ENCODE peak calls at places on chromosomes 2 and 18, in ten cellular contexts. One of them, this sample, is unnamed.

GRCh38 chr2:29397743-29398142 is 282.5 kb downstream of the CLIP4 start:
- DNase-seq in thyroid gland: peak
- DNase-seq in BJ: no peak
- DNase-seq in AG09309: no peak
- DNase-seq in foreskin fibroblast: no peak
- DNase-seq in CD8-positive, alpha-beta T cell: no peak
- DNase-seq in A549: no peak
- DNase-seq in breast epithelium: no peak
- DNase-seq in vagina: no peak
- DNase-seq in chondrocyte: no peak
- DNase-seq in this sample: no peak

GRCh38 chr2:180519276-180519675 is 461.1 kb upstream of the UBE2E3 start:
- DNase-seq in thyroid gland: no peak
- DNase-seq in BJ: no peak
- DNase-seq in AG09309: no peak
- DNase-seq in foreskin fibroblast: peak
- DNase-seq in CD8-positive, alpha-beta T cell: no peak
- DNase-seq in A549: peak
- DNase-seq in breast epithelium: no peak
- DNase-seq in vagina: no peak
- DNase-seq in chondrocyte: no peak
- DNase-seq in this sample: no peak

GRCh38 chr2:233466991-233467603 is 99.5 kb downstream of the USP40 start:
- DNase-seq in thyroid gland: peak
- DNase-seq in BJ: no peak
- DNase-seq in AG09309: no peak
- DNase-seq in foreskin fibroblast: no peak
- DNase-seq in CD8-positive, alpha-beta T cell: no peak
- DNase-seq in A549: no peak
- DNase-seq in breast epithelium: peak
- DNase-seq in vagina: no peak
- DNase-seq in chondrocyte: peak
- DNase-seq in this sample: no peak

GRCh38 chr18:28767781-28768211 is 590.9 kb upstream of the CDH2 start:
- DNase-seq in thyroid gland: no peak
- DNase-seq in BJ: peak
- DNase-seq in AG09309: peak
- DNase-seq in foreskin fibroblast: peak
- DNase-seq in CD8-positive, alpha-beta T cell: no peak
- DNase-seq in A549: no peak
- DNase-seq in breast epithelium: no peak
- DNase-seq in vagina: no peak
- DNase-seq in chondrocyte: no peak
- DNase-seq in this sample: no peak

GRCh38 chr2:203867561-203868200 is at the start of gene CTLA4:
- DNase-seq in thyroid gland: no peak
- DNase-seq in BJ: no peak
- DNase-seq in AG09309: no peak
- DNase-seq in foreskin fibroblast: peak
- DNase-seq in CD8-positive, alpha-beta T cell: no peak
- DNase-seq in A549: no peak
- DNase-seq in breast epithelium: no peak
- DNase-seq in vagina: no peak
- DNase-seq in chondrocyte: no peak
- DNase-seq in this sample: no peak

GRCh38 chr2:31127931-31128330 is 10.3 kb downstream of the GALNT14 start:
- DNase-seq in thyroid gland: no peak
- DNase-seq in BJ: no peak
- DNase-seq in AG09309: no peak
- DNase-seq in foreskin fibroblast: no peak
- DNase-seq in CD8-positive, alpha-beta T cell: no peak
- DNase-seq in A549: no peak
- DNase-seq in breast epithelium: no peak
- DNase-seq in vagina: no peak
- DNase-seq in chondrocyte: no peak
- DNase-seq in this sample: no peak

GRCh38 chr2:113120861-113121260 is 6.5 kb upstream of the IL1RN start:
- DNase-seq in thyroid gland: no peak
- DNase-seq in BJ: no peak
- DNase-seq in AG09309: no peak
- DNase-seq in foreskin fibroblast: no peak
- DNase-seq in CD8-positive, alpha-beta T cell: no peak
- DNase-seq in A549: no peak
- DNase-seq in breast epithelium: no peak
- DNase-seq in vagina: no peak
- DNase-seq in chondrocyte: no peak
- DNase-seq in this sample: no peak

GRCh38 chr2:237421542-237422047 is 7.6 kb upstream of the COL6A3 start:
- DNase-seq in thyroid gland: peak
- DNase-seq in BJ: no peak
- DNase-seq in AG09309: no peak
- DNase-seq in foreskin fibroblast: peak
- DNase-seq in CD8-positive, alpha-beta T cell: peak
- DNase-seq in A549: peak
- DNase-seq in breast epithelium: peak
- DNase-seq in vagina: peak
- DNase-seq in chondrocyte: no peak
- DNase-seq in this sample: no peak

GRCh38 chr2:41972819-41973218 is 75.0 kb upstream of the PKDCC start:
- DNase-seq in thyroid gland: no peak
- DNase-seq in BJ: no peak
- DNase-seq in AG09309: no peak
- DNase-seq in foreskin fibroblast: no peak
- DNase-seq in CD8-positive, alpha-beta T cell: no peak
- DNase-seq in A549: no peak
- DNase-seq in breast epithelium: no peak
- DNase-seq in vagina: no peak
- DNase-seq in chondrocyte: no peak
- DNase-seq in this sample: no peak

GRCh38 chr2:19349911-19350677 is 8.3 kb downstream of the OSR1 start:
- DNase-seq in thyroid gland: peak
- DNase-seq in BJ: no peak
- DNase-seq in AG09309: no peak
- DNase-seq in foreskin fibroblast: peak
- DNase-seq in CD8-positive, alpha-beta T cell: no peak
- DNase-seq in A549: peak
- DNase-seq in breast epithelium: no peak
- DNase-seq in vagina: no peak
- DNase-seq in chondrocyte: peak
- DNase-seq in this sample: no peak

GRCh38 chr2:144603334-144603733 is 83.4 kb upstream of the ZEB2 start:
- DNase-seq in thyroid gland: no peak
- DNase-seq in BJ: no peak
- DNase-seq in AG09309: no peak
- DNase-seq in foreskin fibroblast: no peak
- DNase-seq in CD8-positive, alpha-beta T cell: no peak
- DNase-seq in A549: no peak
- DNase-seq in breast epithelium: no peak
- DNase-seq in vagina: no peak
- DNase-seq in chondrocyte: no peak
- DNase-seq in this sample: no peak

GRCh38 chr18:60692277-60692676 is 319.7 kb upstream of the MC4R start:
- DNase-seq in thyroid gland: no peak
- DNase-seq in BJ: no peak
- DNase-seq in AG09309: no peak
- DNase-seq in foreskin fibroblast: no peak
- DNase-seq in CD8-positive, alpha-beta T cell: no peak
- DNase-seq in A549: no peak
- DNase-seq in breast epithelium: no peak
- DNase-seq in vagina: no peak
- DNase-seq in chondrocyte: no peak
- DNase-seq in this sample: no peak

GRCh38 chr18:41761329-41762028 is 193.6 kb upstream of the PIK3C3 start:
- DNase-seq in thyroid gland: no peak
- DNase-seq in BJ: peak
- DNase-seq in AG09309: peak
- DNase-seq in foreskin fibroblast: peak
- DNase-seq in CD8-positive, alpha-beta T cell: no peak
- DNase-seq in A549: peak
- DNase-seq in breast epithelium: no peak
- DNase-seq in vagina: no peak
- DNase-seq in chondrocyte: no peak
- DNase-seq in this sample: no peak

GRCh38 chr2:60152226-60152833 is 401.1 kb downstream of the BCL11A start:
- DNase-seq in thyroid gland: no peak
- DNase-seq in BJ: no peak
- DNase-seq in AG09309: no peak
- DNase-seq in foreskin fibroblast: peak
- DNase-seq in CD8-positive, alpha-beta T cell: no peak
- DNase-seq in A549: peak
- DNase-seq in breast epithelium: no peak
- DNase-seq in vagina: no peak
- DNase-seq in chondrocyte: no peak
- DNase-seq in this sample: no peak

GRCh38 chr2:241514986-241515737 is 6.8 kb upstream of the STK25 start:
- DNase-seq in thyroid gland: no peak
- DNase-seq in BJ: no peak
- DNase-seq in AG09309: no peak
- DNase-seq in foreskin fibroblast: peak
- DNase-seq in CD8-positive, alpha-beta T cell: no peak
- DNase-seq in A549: no peak
- DNase-seq in breast epithelium: no peak
- DNase-seq in vagina: no peak
- DNase-seq in chondrocyte: no peak
- DNase-seq in this sample: no peak

GRCh38 chr2:96102596-96103387 is 13.6 kb downstream of the ADRA2B start:
- DNase-seq in thyroid gland: peak
- DNase-seq in BJ: no peak
- DNase-seq in AG09309: no peak
- DNase-seq in foreskin fibroblast: no peak
- DNase-seq in CD8-positive, alpha-beta T cell: no peak
- DNase-seq in A549: no peak
- DNase-seq in breast epithelium: peak
- DNase-seq in vagina: no peak
- DNase-seq in chondrocyte: peak
- DNase-seq in this sample: peak

DNA sequence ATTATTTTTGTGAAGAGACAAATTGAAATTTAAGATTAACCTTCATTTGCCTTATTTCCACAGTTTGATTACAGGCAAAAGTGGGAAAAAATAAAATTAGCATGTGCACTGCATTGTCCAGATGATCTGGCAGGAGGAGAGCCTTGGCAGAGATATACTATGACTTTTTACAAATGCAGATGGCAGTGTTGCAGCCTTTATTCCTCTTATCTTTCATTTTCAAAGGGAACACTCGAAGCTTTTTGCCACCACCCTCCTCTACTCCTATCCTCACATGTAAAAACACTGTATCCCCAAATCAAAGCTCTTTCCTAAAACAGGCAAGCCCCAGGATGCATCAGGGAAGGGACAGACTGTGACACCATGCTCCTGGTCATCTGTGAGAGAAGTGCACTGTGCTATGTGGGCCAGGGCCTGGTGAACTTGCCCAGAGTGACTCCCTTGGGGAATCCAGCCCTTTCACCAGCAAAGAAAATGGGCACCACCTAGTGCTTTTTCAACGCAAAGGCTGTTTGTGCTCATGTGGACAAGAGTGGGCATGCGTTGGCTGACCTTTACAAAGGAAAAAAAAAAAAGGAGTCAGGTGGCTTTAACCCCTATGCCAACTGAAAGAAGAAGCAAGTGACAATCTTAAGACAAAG is 74.7 kb upstream of the ETAA1 start:
- DNase-seq in thyroid gland: peak
- DNase-seq in BJ: no peak
- DNase-seq in AG09309: no peak
- DNase-seq in foreskin fibroblast: peak
- DNase-seq in CD8-positive, alpha-beta T cell: no peak
- DNase-seq in A549: peak
- DNase-seq in breast epithelium: no peak
- DNase-seq in vagina: no peak
- DNase-seq in chondrocyte: no peak
- DNase-seq in this sample: no peak
- TF ChIP-seq CTCF in thyroid gland: peak
- TF ChIP-seq CTCF in BJ: peak
- TF ChIP-seq CTCF in AG09309: peak
- TF ChIP-seq CTCF in foreskin fibroblast: peak
- TF ChIP-seq CTCF in CD8-positive, alpha-beta T cell: no peak
- TF ChIP-seq CTCF in A549: peak
- TF ChIP-seq CTCF in breast epithelium: no peak
- TF ChIP-seq CTCF in vagina: no peak
- TF ChIP-seq CTCF in chondrocyte: peak
- TF ChIP-seq CTCF in this sample: peak

GRCh38 chr2:21372654-21373053 is 248.9 kb downstream of the TDRD15 start:
- DNase-seq in thyroid gland: no peak
- DNase-seq in BJ: no peak
- DNase-seq in AG09309: no peak
- DNase-seq in foreskin fibroblast: no peak
- DNase-seq in CD8-positive, alpha-beta T cell: no peak
- DNase-seq in A549: peak
- DNase-seq in breast epithelium: no peak
- DNase-seq in vagina: no peak
- DNase-seq in chondrocyte: no peak
- DNase-seq in this sample: no peak
- TF ChIP-seq CTCF in thyroid gland: no peak
- TF ChIP-seq CTCF in BJ: peak
- TF ChIP-seq CTCF in AG09309: no peak
- TF ChIP-seq CTCF in foreskin fibroblast: no peak
- TF ChIP-seq CTCF in CD8-positive, alpha-beta T cell: no peak
- TF ChIP-seq CTCF in A549: peak
- TF ChIP-seq CTCF in breast epithelium: no peak
- TF ChIP-seq CTCF in vagina: no peak
- TF ChIP-seq CTCF in chondrocyte: peak
- TF ChIP-seq CTCF in this sample: peak

GRCh38 chr18:6044773-6045172 is 149.5 kb upstream of the TMEM200C start:
- DNase-seq in thyroid gland: no peak
- DNase-seq in BJ: no peak
- DNase-seq in AG09309: no peak
- DNase-seq in foreskin fibroblast: no peak
- DNase-seq in CD8-positive, alpha-beta T cell: no peak
- DNase-seq in A549: no peak
- DNase-seq in breast epithelium: no peak
- DNase-seq in vagina: no peak
- DNase-seq in chondrocyte: no peak
- DNase-seq in this sample: no peak
- TF ChIP-seq CTCF in thyroid gland: no peak
- TF ChIP-seq CTCF in BJ: no peak
- TF ChIP-seq CTCF in AG09309: peak
- TF ChIP-seq CTCF in foreskin fibroblast: no peak
- TF ChIP-seq CTCF in CD8-positive, alpha-beta T cell: no peak
- TF ChIP-seq CTCF in A549: no peak
- TF ChIP-seq CTCF in breast epithelium: no peak
- TF ChIP-seq CTCF in vagina: no peak
- TF ChIP-seq CTCF in chondrocyte: no peak
- TF ChIP-seq CTCF in this sample: no peak

DNA sequence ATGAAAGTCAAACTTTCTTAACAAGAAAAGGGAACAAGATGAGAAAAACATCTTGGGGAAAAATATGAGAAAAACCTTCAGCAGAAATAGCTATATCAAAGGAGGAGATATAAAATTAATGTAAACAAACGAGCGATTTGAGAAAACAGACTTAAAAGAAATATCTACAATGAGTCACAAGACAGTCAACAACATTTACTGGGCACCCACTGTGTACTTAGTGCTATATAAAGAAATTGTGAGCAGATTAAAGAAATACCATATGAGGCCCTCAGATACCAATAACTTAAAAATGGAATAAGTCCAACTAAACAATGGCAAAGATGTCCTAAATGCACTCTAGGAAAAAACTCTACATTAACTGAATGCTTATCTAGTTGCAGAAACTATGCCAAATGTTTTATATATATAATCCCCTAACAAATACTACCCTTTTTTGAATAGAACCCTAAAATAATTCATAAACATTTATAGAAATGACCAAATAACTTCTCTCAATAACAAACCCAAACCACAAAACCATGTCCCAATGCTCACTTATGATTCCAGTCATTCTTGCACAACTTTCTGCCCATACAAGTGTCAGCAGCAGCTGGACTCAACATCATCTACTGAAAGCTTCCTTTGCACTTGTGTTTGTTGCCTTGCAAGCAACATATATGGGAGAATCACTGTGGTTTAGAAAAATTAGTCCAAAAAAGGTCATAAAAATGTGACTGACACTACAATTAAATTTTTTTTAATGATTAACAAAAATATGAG is 83.5 kb downstream of the COBLL1 start:
- DNase-seq in thyroid gland: no peak
- DNase-seq in BJ: peak
- DNase-seq in AG09309: peak
- DNase-seq in foreskin fibroblast: peak
- DNase-seq in CD8-positive, alpha-beta T cell: no peak
- DNase-seq in A549: peak
- DNase-seq in breast epithelium: no peak
- DNase-seq in vagina: no peak
- DNase-seq in chondrocyte: no peak
- DNase-seq in this sample: no peak
- TF ChIP-seq CTCF in thyroid gland: no peak
- TF ChIP-seq CTCF in BJ: no peak
- TF ChIP-seq CTCF in AG09309: no peak
- TF ChIP-seq CTCF in foreskin fibroblast: no peak
- TF ChIP-seq CTCF in CD8-positive, alpha-beta T cell: no peak
- TF ChIP-seq CTCF in A549: no peak
- TF ChIP-seq CTCF in breast epithelium: no peak
- TF ChIP-seq CTCF in vagina: no peak
- TF ChIP-seq CTCF in chondrocyte: no peak
- TF ChIP-seq CTCF in this sample: no peak